ENCODE peak calls at places on chromosomes 2 and 18, in four cellular contexts. G is left colon, N is H9, P is colonic mucosa. U is an unnamed sample.

GRCh38 chr2:172446524-172447063 is 19.2 kb downstream of the ITGA6 start:
- DNase-seq in G (no peak), N (no peak), P (no peak), U (peak)

GRCh38 chr2:46384457-46384815 is 87.2 kb downstream of the EPAS1 start:
- DNase-seq in G (no peak), N (peak), P (no peak), U (no peak)

GRCh38 chr2:64454316-64455030 is 511 bp downstream of the LGALSL start:
- DNase-seq in G (peak), N (peak), P (peak), U (peak)

GRCh38 chr2:44360749-44361329 is 455 bp downstream of the PREPL start:
- DNase-seq in G (no peak), N (no peak), P (peak), U (no peak)

GRCh38 chr18:37107748-37108522 is 279.0 kb downstream of the KIAA1328 start:
- DNase-seq in G (no peak), N (no peak), P (no peak), U (no peak)

GRCh38 chr2:109135572-109136185 is 6.7 kb downstream of the SH3RF3 start:
- DNase-seq in G (no peak), N (no peak), P (no peak), U (no peak)

GRCh38 chr2:39512434-39512935 is 75.4 kb upstream of the MAP4K3 start:
- DNase-seq in G (peak), N (no peak), P (peak), U (no peak)

GRCh38 chr2:230262246-230262645 is 36.7 kb downstream of the SP140 start:
- DNase-seq in G (no peak), N (no peak), P (no peak), U (no peak)

GRCh38 chr2:143176606-143177005 is 47.4 kb downstream of the ARHGAP15 start:
- DNase-seq in G (no peak), N (no peak), P (no peak), U (no peak)